ENCODE peak calls at places on chromosomes 1 and 21, in five cellular contexts. H, O, N, B and R are unnamed samples.

GRCh38 chr1:32953495-32953894 is 11.1 kb downstream of the RNF19B start:
- DNase-seq in N (no peak), B (no peak), H (no peak), O (no peak), R (no peak)

GRCh38 chr1:30446508-30446907 is 276.9 kb downstream of the MATN1 start:
- DNase-seq in O (no peak), N (no peak), H (no peak), B (no peak), R (no peak)

GRCh38 chr1:100989306-100990077 is 36.1 kb downstream of the DPH5 start:
- DNase-seq in O (no peak), N (no peak), H (no peak), B (no peak), R (no peak)

GRCh38 chr1:24666794-24667193 is 23.7 kb downstream of the SRRM1 start:
- DNase-seq in N (no peak), B (no peak), O (no peak), H (no peak), R (no peak)

GRCh38 chr1:85554630-85555327 is 25.8 kb upstream of the CCN1 start:
- DNase-seq in N (no peak), H (no peak), O (no peak), B (no peak), R (no peak)

GRCh38 chr21:33931799-33932390 is 16.3 kb upstream of the ATP5PO start:
- DNase-seq in O (no peak), N (no peak), B (no peak), H (no peak), R (no peak)

GRCh38 chr21:36788116-36788515 is 89.2 kb downstream of the SIM2 start:
- DNase-seq in O (no peak), H (peak; percentile 62), N (no peak), B (peak; percentile 69), R (no peak)

GRCh38 chr1:115877511-115877910 is 36.6 kb upstream of the NHLH2 start:
- DNase-seq in N (no peak), O (no peak), B (no peak), H (no peak), R (no peak)

GRCh38 chr1:7250176-7250575 is 464.9 kb downstream of the CAMTA1 start:
- DNase-seq in N (no peak), O (no peak), H (no peak), B (no peak), R (no peak)

GRCh38 chr1:198849108-198849507 is 210.3 kb downstream of the PTPRC start:
- DNase-seq in B (no peak), N (no peak), H (no peak), O (no peak), R (no peak)

GRCh38 chr1:221875004-221875330 is 133.1 kb upstream of the DUSP10 start:
- DNase-seq in N (no peak), B (no peak), H (no peak), O (no peak), R (no peak)

GRCh38 chr1:159090566-159091546 is 14.3 kb upstream of the AIM2 start:
- DNase-seq in O (no peak), H (no peak), N (no peak), B (no peak), R (no peak)

GRCh38 chr1:115251856-115252255 is 86.2 kb downstream of the NGF start:
- DNase-seq in B (no peak), O (no peak), N (no peak), H (no peak), R (no peak)

GRCh38 chr1:11790880-11791715 is 14.7 kb downstream of the MTHFR start:
- DNase-seq in B (peak; percentile 85), H (peak; percentile 92), N (peak; percentile 96), O (peak; percentile 85), R (no peak)

GRCh38 chr1:228664399-228664914 is 70.8 kb upstream of the RHOU start:
- DNase-seq in B (peak; percentile 84), H (peak; percentile 85), N (peak; percentile 89), O (peak; percentile 77), R (peak; percentile 39)

GRCh38 chr21:22728091-22728490 is 1729.9 kb downstream of the NCAM2 start:
- DNase-seq in O (no peak), N (no peak), B (no peak), H (no peak), R (no peak)

GRCh38 chr1:45713711-45714110 is 25.7 kb downstream of the TMEM69 start:
- DNase-seq in O (no peak), H (no peak), B (no peak), N (no peak), R (no peak)

GRCh38 chr1:216450252-216450651 is 27.0 kb upstream of the USH2A start:
- DNase-seq in N (no peak), H (no peak), O (no peak), B (no peak), R (no peak)

GRCh38 chr1:43074244-43074643 is 97.8 kb downstream of the EBNA1BP2 start:
- DNase-seq in B (no peak), O (no peak), H (no peak), N (no peak), R (no peak)

GRCh38 chr1:2543543-2544092 is 12.6 kb upstream of the TNFRSF14 start:
- DNase-seq in O (no peak), N (no peak), H (peak; percentile 47), B (peak; percentile 43), R (no peak)

GRCh38 chr1:209630383-209631219 is 21.6 kb downstream of the LAMB3 start:
- DNase-seq in N (no peak), B (no peak), O (no peak), H (no peak), R (no peak)

GRCh38 chr1:66733348-66734017 is 18.8 kb upstream of the DYNLT5 start:
- DNase-seq in B (no peak), N (no peak), H (no peak), O (no peak), R (no peak)

GRCh38 chr21:34179204-34179935 is 106.0 kb downstream of the MRPS6 start:
- DNase-seq in O (no peak), N (no peak), B (no peak), H (no peak), R (no peak)

GRCh38 chr1:88655685-88656299 is 28.3 kb upstream of the PKN2 start:
- DNase-seq in H (no peak), O (no peak), N (no peak), B (no peak), R (no peak)

GRCh38 chr1:217067642-217068041 is 344.4 kb upstream of the ESRRG start:
- DNase-seq in O (no peak), B (no peak), N (no peak), H (no peak), R (no peak)

GRCh38 chr1:30034627-30035521 is 688.5 kb downstream of the MATN1 start:
- DNase-seq in H (no peak), O (no peak), N (no peak), B (no peak), R (no peak)

GRCh38 chr1:205484985-205485967 is 19.2 kb upstream of the CDK18 start:
- DNase-seq in B (peak; percentile 67), O (no peak), N (no peak), H (peak; percentile 80), R (peak; percentile 92)

GRCh38 chr1:5877683-5878530 is 114.3 kb downstream of the NPHP4 start:
- DNase-seq in H (no peak), N (no peak), O (no peak), B (no peak), R (no peak)

GRCh38 chr1:47536646-47537118 is 98.8 kb downstream of the FOXD2 start:
- DNase-seq in H (no peak), B (peak; percentile 54), N (no peak), O (no peak), R (no peak)

GRCh38 chr1:107544285-107544684 is 403.4 kb downstream of the NTNG1 start:
- DNase-seq in H (no peak), B (no peak), N (no peak), O (no peak), R (no peak)

GRCh38 chr1:59322394-59323179 is 25.7 kb downstream of the FGGY start:
- DNase-seq in B (no peak), O (no peak), H (no peak), N (no peak), R (no peak)

GRCh38 chr1:27671964-27672749 is at the start of gene IFI6:
- DNase-seq in H (peak; percentile 87), N (peak; percentile 89), B (peak; percentile 84), O (peak; percentile 81), R (peak; percentile 78)
- TF ChIP-seq POLR2A in H (no peak), N (no peak), B (peak; percentile 53), O (no peak), R (peak; percentile 93)

DNA sequence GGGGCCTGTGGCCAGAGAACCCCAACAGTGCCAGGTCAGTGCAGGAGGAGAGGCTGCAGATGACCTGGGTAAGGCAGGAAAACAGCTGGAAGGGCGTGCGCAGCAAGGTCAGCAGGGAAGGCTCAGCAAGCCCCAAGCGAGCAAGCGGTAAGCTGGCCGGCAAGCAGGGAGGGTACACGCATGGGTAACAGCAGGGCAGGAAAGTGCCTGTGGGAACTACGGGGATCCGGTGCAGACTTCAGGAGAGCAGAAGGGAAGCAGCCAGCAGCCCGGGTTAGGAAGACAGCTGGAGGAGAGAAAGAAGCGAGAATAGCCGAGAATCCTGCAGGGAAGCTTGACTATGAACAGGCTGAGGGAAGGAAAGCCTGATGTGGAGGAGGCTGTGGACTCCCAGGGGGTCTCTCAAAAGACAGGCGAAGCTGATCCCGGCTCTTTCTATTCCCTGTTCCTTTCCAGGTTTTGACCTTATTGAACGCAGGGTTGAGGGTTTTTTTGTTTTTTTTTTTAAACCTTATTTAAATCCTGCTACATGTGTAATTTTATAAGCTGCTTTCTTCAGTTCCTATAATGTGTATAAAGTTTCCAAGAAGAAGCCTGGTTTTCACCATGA is 20.9 kb downstream of the UMODL1 start:
- DNase-seq in O (no peak), N (no peak), H (no peak), B (no peak), R (no peak)
- TF ChIP-seq POLR2AphosphoS5 in O (no peak), N (no peak), H (no peak), B (no peak), R (no peak)

GRCh38 chr1:8858112-8858668 is 20.3 kb downstream of the ENO1 start:
- DNase-seq in N (no peak), H (peak; percentile 41), B (no peak), O (no peak), R (no peak)
- TF ChIP-seq POLR2A in N (no peak), H (no peak), B (no peak), O (no peak), R (peak; percentile 41)

GRCh38 chr1:21909787-21910503 is 27.2 kb downstream of the HSPG2 start:
- DNase-seq in H (no peak), N (peak; percentile 81), B (no peak), O (no peak), R (peak; percentile 61)

GRCh38 chr1:21907737-21908136 is 29.4 kb downstream of the HSPG2 start:
- DNase-seq in H (no peak), O (no peak), N (no peak), B (no peak), R (no peak)

GRCh38 chr1:21910528-21911204 is 26.4 kb downstream of the HSPG2 start:
- DNase-seq in N (no peak), O (no peak), H (no peak), B (no peak), R (no peak)

GRCh38 chr1:21911205-21912001 is 25.7 kb downstream of the HSPG2 start:
- DNase-seq in N (no peak), B (no peak), O (no peak), H (no peak), R (no peak)

DNA sequence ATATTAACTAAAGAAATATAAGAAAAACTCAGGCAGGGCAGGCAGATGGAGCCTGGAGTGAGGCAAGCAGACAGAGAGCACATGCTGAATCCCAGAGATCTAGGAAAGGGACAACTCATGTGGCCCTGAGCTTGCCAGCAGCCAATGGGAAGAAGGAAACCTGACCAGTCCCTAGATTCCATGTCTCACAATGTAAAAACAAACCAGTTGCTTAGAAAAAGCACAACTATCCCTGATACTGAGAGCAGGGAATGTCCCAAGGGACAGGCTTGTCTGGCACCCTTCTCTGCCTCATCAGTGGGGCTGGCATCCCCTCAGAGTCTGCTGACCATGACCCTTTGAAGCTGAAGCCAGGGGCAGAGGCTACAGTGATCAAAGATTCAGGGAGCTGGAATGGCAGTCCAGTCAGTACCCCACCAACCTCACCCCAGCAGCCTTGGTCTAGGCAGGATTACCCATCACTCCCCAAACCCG is 27.8 kb downstream of the HSPG2 start:
- DNase-seq in N (no peak), B (no peak), H (no peak), O (no peak), R (no peak)
- TF ChIP-seq POLR2AphosphoS5 in N (no peak), B (no peak), H (no peak), O (no peak), R (no peak)